ENCODE peak calls at places on chromosomes 4 and X, in ten cellular contexts. A is heart left ventricle, I is uterus, B is IMR-90, E is HepG2, S is suprapubic skin, G is stomach, P is right lobe of liver, H is breast epithelium, W is ovary. N is an unnamed sample.

GRCh38 chr4:102553982-102554381 is 52.8 kb downstream of the NFKB1 start:
- DNase-seq in A (no peak), I (no peak), B (peak), E (no peak), S (no peak), G (no peak), P (no peak), H (no peak), W (no peak), N (no peak)

GRCh38 chr4:76974150-76974549 is 24.6 kb downstream of the SEPTIN11 start:
- DNase-seq in A (no peak), I (no peak), B (no peak), E (no peak), S (no peak), G (no peak), P (no peak), H (no peak), W (no peak), N (no peak)

GRCh38 chrX:107775000-107775733 is 420 bp downstream of the TSC22D3 start:
- DNase-seq in A (no peak), I (no peak), B (no peak), E (no peak), S (no peak), G (no peak), P (no peak), H (no peak), W (no peak), N (no peak)

GRCh38 chrX:96424007-96424406 is 260.6 kb upstream of the DIAPH2 start:
- DNase-seq in A (no peak), I (no peak), B (no peak), E (no peak), S (no peak), G (no peak), P (no peak), H (no peak), W (no peak), N (no peak)

GRCh38 chr4:177229331-177229730 is 80.3 kb upstream of the NEIL3 start:
- DNase-seq in A (no peak), I (no peak), B (peak), E (no peak), S (no peak), G (no peak), P (no peak), H (no peak), W (no peak), N (no peak)

GRCh38 chrX:39152106-39152649 is 350.9 kb downstream of the MID1IP1 start:
- DNase-seq in A (peak), I (no peak), B (no peak), E (no peak), S (peak), G (peak), P (peak), H (no peak), W (no peak), N (peak)

GRCh38 chrX:56788229-56788628 is 59.2 kb downstream of the NBDY start:
- DNase-seq in A (no peak), I (peak), B (peak), E (no peak), S (peak), G (peak), P (peak), H (no peak), W (peak), N (peak)

GRCh38 chrX:113512700-113513395 is 672.2 kb upstream of the AMOT start:
- DNase-seq in A (no peak), I (no peak), B (peak), E (no peak), S (no peak), G (no peak), P (no peak), H (no peak), W (no peak), N (no peak)

GRCh38 chr4:6892190-6892908 is 17.3 kb upstream of the TBC1D14 start:
- DNase-seq in A (peak), I (peak), B (peak), E (peak), S (no peak), G (peak), P (peak), H (no peak), W (peak), N (peak)

GRCh38 chrX:115689931-115690330 is 129.0 kb downstream of the PLS3 start:
- DNase-seq in A (no peak), I (no peak), B (peak), E (no peak), S (no peak), G (no peak), P (no peak), H (no peak), W (no peak), N (no peak)

GRCh38 chr4:26871611-26872010 is 11.0 kb downstream of the STIM2 start:
- DNase-seq in A (no peak), I (no peak), B (peak), E (no peak), S (no peak), G (no peak), P (no peak), H (peak), W (no peak), N (no peak)

GRCh38 chr4:126124817-126125216 is 810.1 kb downstream of the FAT4 start:
- DNase-seq in A (no peak), I (no peak), B (no peak), E (no peak), S (no peak), G (no peak), P (no peak), H (no peak), W (no peak), N (no peak)

GRCh38 chr4:17494258-17494657 is 17.6 kb downstream of the QDPR start:
- DNase-seq in A (no peak), I (peak), B (peak), E (no peak), S (no peak), G (no peak), P (no peak), H (no peak), W (no peak), N (no peak)

GRCh38 chr4:139892973-139893736 is 227.5 kb downstream of the MGST2 start:
- DNase-seq in A (no peak), I (no peak), B (no peak), E (no peak), S (no peak), G (no peak), P (no peak), H (no peak), W (no peak), N (no peak)

GRCh38 chrX:24870143-24870542 is 145.6 kb downstream of the ARX start:
- DNase-seq in A (no peak), I (no peak), B (peak), E (peak), S (no peak), G (no peak), P (no peak), H (no peak), W (no peak), N (no peak)

GRCh38 chr4:80878218-80878617 is 152.3 kb upstream of the BMP3 start:
- DNase-seq in A (no peak), I (no peak), B (peak), E (no peak), S (no peak), G (no peak), P (no peak), H (no peak), W (no peak), N (no peak)

GRCh38 chr4:142408003-142408441 is 438.1 kb downstream of the INPP4B start:
- DNase-seq in A (no peak), I (no peak), B (no peak), E (no peak), S (no peak), G (no peak), P (no peak), H (no peak), W (no peak), N (no peak)

GRCh38 chrX:16140983-16141382 is 17.6 kb downstream of the GRPR start:
- DNase-seq in A (no peak), I (no peak), B (no peak), E (no peak), S (no peak), G (no peak), P (no peak), H (no peak), W (no peak), N (no peak)

GRCh38 chrX:48504261-48504660 is 4.5 kb upstream of the PORCN start:
- DNase-seq in A (no peak), I (no peak), B (no peak), E (no peak), S (no peak), G (no peak), P (no peak), H (no peak), W (no peak), N (no peak)

GRCh38 chr4:69096111-69096656 is at the start of gene UGT2B7:
- DNase-seq in A (no peak), I (no peak), B (no peak), E (peak), S (no peak), G (no peak), P (no peak), H (no peak), W (no peak), N (no peak)

GRCh38 chrX:131288738-131289511 is at the start of gene IGSF1:
- DNase-seq in A (peak), I (peak), B (no peak), E (peak), S (no peak), G (no peak), P (peak), H (no peak), W (peak), N (peak)

GRCh38 chr4:38728651-38729141 is 54.1 kb downstream of the TLR10 start:
- DNase-seq in A (no peak), I (no peak), B (no peak), E (peak), S (no peak), G (peak), P (no peak), H (peak), W (no peak), N (peak)

GRCh38 chrX:100995469-100995868 is 26.0 kb downstream of the ARL13A start:
- DNase-seq in A (no peak), I (no peak), B (peak), E (peak), S (no peak), G (no peak), P (no peak), H (no peak), W (no peak), N (no peak)

GRCh38 chrX:149013081-149013480 is 492.0 kb downstream of the IDS start:
- DNase-seq in A (no peak), I (no peak), B (no peak), E (no peak), S (no peak), G (no peak), P (no peak), H (peak), W (no peak), N (no peak)

GRCh38 chr4:3645711-3646221 is 113.5 kb upstream of the LRPAP1 start:
- DNase-seq in A (no peak), I (no peak), B (no peak), E (no peak), S (no peak), G (no peak), P (no peak), H (no peak), W (no peak), N (no peak)

GRCh38 chr4:111602848-111603247 is 542.4 kb upstream of the FAM241A start:
- DNase-seq in A (no peak), I (no peak), B (peak), E (no peak), S (no peak), G (no peak), P (no peak), H (no peak), W (no peak), N (no peak)

GRCh38 chr4:153114771-153115321 is 89.4 kb upstream of the TRIM2 start:
- DNase-seq in A (no peak), I (no peak), B (peak), E (no peak), S (no peak), G (peak), P (no peak), H (no peak), W (no peak), N (no peak)

GRCh38 chr4:183492791-183493221 is 12.1 kb upstream of the ING2 start:
- DNase-seq in A (no peak), I (no peak), B (peak), E (no peak), S (no peak), G (no peak), P (no peak), H (no peak), W (no peak), N (no peak)

GRCh38 chr4:115973768-115974167 is 860.3 kb upstream of the NDST4 start:
- DNase-seq in A (no peak), I (no peak), B (no peak), E (no peak), S (no peak), G (no peak), P (no peak), H (no peak), W (no peak), N (no peak)

GRCh38 chr4:602559-602942 is 22.8 kb upstream of the PDE6B start:
- DNase-seq in A (no peak), I (no peak), B (no peak), E (peak), S (no peak), G (peak), P (no peak), H (peak), W (no peak), N (peak)

GRCh38 chr4:56077676-56078075 is 128.9 kb downstream of the CEP135 start:
- DNase-seq in A (no peak), I (no peak), B (no peak), E (no peak), S (no peak), G (no peak), P (no peak), H (no peak), W (no peak), N (no peak)

GRCh38 chr4:11488657-11489448 is 60.2 kb upstream of the HS3ST1 start:
- DNase-seq in A (no peak), I (no peak), B (no peak), E (no peak), S (no peak), G (no peak), P (no peak), H (no peak), W (no peak), N (no peak)

GRCh38 chrX:150508461-150509367 is 59.7 kb upstream of the MTM1 start:
- DNase-seq in A (peak), I (peak), B (peak), E (no peak), S (no peak), G (peak), P (peak), H (peak), W (peak), N (peak)

GRCh38 chrX:31185884-31186283 is 114.0 kb upstream of the FTHL17 start:
- DNase-seq in A (no peak), I (no peak), B (no peak), E (no peak), S (no peak), G (no peak), P (no peak), H (no peak), W (no peak), N (no peak)
- H3K27ac ChIP-seq in A (peak), I (no peak), B (no peak), E (no peak), S (no peak), G (no peak), P (no peak), H (no peak), W (no peak), N (no peak)

DNA sequence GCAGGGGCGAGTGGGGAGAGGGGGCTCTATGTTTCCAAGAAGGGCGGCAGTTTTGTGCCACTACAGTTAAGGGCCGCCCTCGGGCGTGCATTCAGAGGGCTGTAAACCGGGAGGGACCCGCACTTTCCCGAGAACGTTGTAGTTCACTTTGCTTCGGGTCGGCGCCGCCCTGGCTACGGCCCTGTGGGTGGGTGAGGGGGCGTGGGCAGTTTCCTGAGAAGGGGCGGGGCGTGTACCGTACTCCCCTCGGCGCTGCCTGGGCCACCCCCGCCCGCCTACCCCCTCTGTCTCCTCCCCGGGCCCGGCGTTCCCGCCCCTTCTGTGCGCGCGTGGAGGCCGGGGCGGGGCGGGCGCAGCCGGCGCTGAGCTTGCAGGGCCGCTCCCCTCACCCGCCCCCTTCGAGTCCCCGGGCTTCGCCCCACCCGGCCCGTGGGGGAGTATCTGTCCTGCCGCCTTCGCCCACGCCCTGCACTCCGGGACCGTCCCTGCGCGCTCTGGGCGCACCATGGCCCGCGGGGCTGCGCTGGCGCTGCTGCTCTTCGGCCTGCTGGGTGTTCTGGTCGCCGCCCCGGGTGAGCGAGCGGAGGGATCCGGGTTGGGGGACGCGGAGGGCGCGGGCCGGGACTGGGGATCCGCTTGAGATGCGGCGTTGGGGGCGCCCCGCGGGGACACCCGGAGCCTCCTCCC is at the start of gene CD99:
- DNase-seq in A (peak), I (peak), B (peak), E (peak), S (peak), G (peak), P (peak), H (peak), W (peak), N (peak)
- TF ChIP-seq POLR2A in A (no peak), I (no peak), B (peak), E (peak), S (peak), G (no peak), P (peak), H (no peak), W (peak), N (peak)

GRCh38 chr4:150080875-150081274 is 2.6 kb downstream of the DCLK2 start:
- DNase-seq in A (no peak), I (no peak), B (peak), E (peak), S (no peak), G (no peak), P (no peak), H (no peak), W (no peak), N (peak)
- H3K4me3 ChIP-seq in A (peak), I (no peak), B (peak), E (no peak), S (no peak), G (peak), P (no peak), H (no peak), W (no peak), N (no peak)

GRCh38 chr4:31040106-31040505 is 319.9 kb downstream of the PCDH7 start:
- DNase-seq in A (no peak), I (no peak), B (peak), E (no peak), S (no peak), G (no peak), P (no peak), H (no peak), W (no peak), N (no peak)
- H3K27ac ChIP-seq in A (no peak), I (no peak), B (no peak), E (no peak), S (no peak), G (no peak), P (no peak), H (no peak), W (no peak), N (no peak)

GRCh38 chrX:153944800-153945150 is 332 bp upstream of the RENBP start:
- DNase-seq in A (no peak), I (no peak), B (no peak), E (no peak), S (no peak), G (no peak), P (no peak), H (no peak), W (no peak), N (no peak)

GRCh38 chrX:153948002-153948466 is 3.6 kb upstream of the RENBP start:
- DNase-seq in A (no peak), I (no peak), B (no peak), E (peak), S (no peak), G (no peak), P (peak), H (no peak), W (no peak), N (no peak)

GRCh38 chrX:153948847-153949819 is 4.7 kb upstream of the RENBP start:
- DNase-seq in A (no peak), I (no peak), B (no peak), E (no peak), S (no peak), G (no peak), P (peak), H (no peak), W (no peak), N (no peak)

GRCh38 chrX:153945956-153946909 is 1.8 kb upstream of the RENBP start:
- DNase-seq in A (no peak), I (no peak), B (no peak), E (peak), S (no peak), G (no peak), P (peak), H (no peak), W (no peak), N (no peak)

DNA sequence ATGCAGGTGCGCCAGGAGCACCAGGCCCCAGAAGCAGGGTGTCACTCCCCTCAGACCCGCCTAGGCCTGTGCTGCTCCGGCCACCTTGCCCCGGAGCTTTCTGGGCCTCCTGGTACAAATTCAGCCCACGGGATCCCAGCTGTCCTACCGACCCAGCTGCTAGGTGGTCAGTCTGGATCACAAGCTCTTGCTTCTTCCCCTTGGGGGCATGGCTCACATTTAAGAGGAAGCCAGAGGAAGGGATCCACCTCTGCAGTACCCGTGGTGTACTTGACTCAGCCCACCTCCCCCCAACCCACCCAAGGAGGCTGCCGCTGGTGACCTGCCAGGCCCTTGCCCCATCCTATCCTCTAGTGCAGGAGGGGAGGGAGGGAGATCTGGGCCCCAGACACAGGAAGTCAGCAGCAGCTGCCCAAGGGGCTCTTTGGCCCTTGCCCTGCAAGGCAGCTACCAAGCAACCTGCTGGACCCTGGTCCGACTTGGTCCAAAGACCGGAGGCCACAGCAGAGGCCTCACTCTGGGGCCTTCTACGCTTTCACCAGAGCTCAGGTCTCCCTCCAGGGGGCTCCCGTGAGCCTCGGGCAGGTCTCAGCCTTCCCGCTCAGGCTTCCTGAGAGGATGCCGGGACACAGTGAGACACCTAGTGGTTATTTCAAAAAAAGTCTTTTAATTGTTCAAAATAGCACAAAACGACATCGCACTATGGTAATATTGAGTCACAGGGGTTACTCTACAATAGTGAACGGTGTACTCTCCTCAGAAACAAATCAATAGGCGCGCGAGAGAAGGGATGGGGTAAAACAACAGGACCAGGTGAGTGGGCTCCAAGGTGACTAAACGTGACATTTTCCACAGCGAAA is 2.7 kb upstream of the RENBP start:
- DNase-seq in A (peak), I (no peak), B (peak), E (peak), S (no peak), G (peak), P (peak), H (no peak), W (peak), N (peak)
- TF ChIP-seq POLR2A in A (no peak), I (no peak), B (no peak), E (no peak), S (no peak), G (no peak), P (no peak), H (no peak), W (no peak), N (no peak)

GRCh38 chr4:132767901-132768300 is 381.2 kb upstream of the PCDH10 start:
- DNase-seq in A (no peak), I (no peak), B (no peak), E (no peak), S (no peak), G (no peak), P (no peak), H (no peak), W (no peak), N (no peak)
- H3K4me3 ChIP-seq in A (no peak), I (no peak), B (no peak), E (no peak), S (no peak), G (no peak), P (no peak), H (no peak), W (no peak), N (no peak)